ENCODE peak calls at places on chromosomes 16 and 17, in ten cellular contexts. V is GM10248, S is heart right ventricle, I is neural progenitor cell, L is cardiac muscle cell, T is nephron progenitor cell, Q is fibroblast of pulmonary artery, J is AG09319, U is uterus, H is endodermal cell. Y is an unnamed sample.
A peak's percentile ranks its signal among the peaks of the same experiment; 100 is the strongest.

GRCh38 chr17:40312131-40312731 is 3.3 kb downstream of the RARA start:
- DNase-seq in V (no peak), L (no peak), S (peak; percentile 68), H (no peak), T (no peak), U (peak; percentile 26), Q (no peak), I (no peak), J (no peak), Y (no peak)

GRCh38 chr17:49239963-49240362 is 9.4 kb upstream of the PHOSPHO1 start:
- DNase-seq in Q (no peak), J (no peak), I (no peak), U (no peak), T (no peak), L (no peak), V (no peak), H (no peak), S (no peak), Y (no peak)

GRCh38 chr16:75280331-75280804 is 28.9 kb upstream of the BCAR1 start:
- DNase-seq in T (no peak), J (no peak), I (no peak), U (no peak), S (no peak), L (no peak), Q (no peak), V (no peak), H (no peak), Y (no peak)

GRCh38 chr16:18800674-18801196 is 614 bp downstream of the ARL6IP1 start:
- DNase-seq in J (no peak), V (peak; percentile 47), I (peak; percentile 73), Q (peak; percentile 27), T (peak; percentile 31), U (no peak), L (peak; percentile 29), H (peak; percentile 62), S (no peak), Y (no peak)

GRCh38 chr17:39156491-39156890 is 5.1 kb upstream of the PLXDC1 start:
- DNase-seq in Q (peak; percentile 13), V (no peak), U (no peak), H (no peak), J (no peak), I (no peak), L (no peak), S (no peak), T (no peak), Y (no peak)

GRCh38 chr17:9206989-9207317 is 185.6 kb downstream of the NTN1 start:
- DNase-seq in J (no peak), L (no peak), I (no peak), Q (no peak), S (no peak), U (no peak), T (no peak), H (no peak), V (no peak), Y (no peak)

GRCh38 chr17:55384833-55385232 is 36.8 kb downstream of the MMD start:
- DNase-seq in H (no peak), J (no peak), L (no peak), U (no peak), Q (no peak), T (no peak), V (no peak), I (no peak), S (no peak), Y (no peak)

GRCh38 chr17:68089881-68090280 is 54.3 kb downstream of the KPNA2 start:
- DNase-seq in V (peak; percentile 31), S (peak; percentile 72), H (peak; percentile 65), T (no peak), Q (peak; percentile 46), J (no peak), I (no peak), U (no peak), L (peak; percentile 26), Y (no peak)

GRCh38 chr17:68289473-68289872 is 1.5 kb downstream of the SLC16A6 start:
- DNase-seq in H (no peak), Q (no peak), U (no peak), S (no peak), I (no peak), T (no peak), J (no peak), V (no peak), L (no peak), Y (no peak)

GRCh38 chr17:5770556-5771270 is 186.4 kb upstream of the NLRP1 start:
- DNase-seq in S (no peak), I (peak; percentile 18), J (no peak), V (no peak), H (peak; percentile 86), T (peak; percentile 51), U (no peak), L (no peak), Q (no peak), Y (no peak)

GRCh38 chr17:62995377-62995885 is 29.4 kb downstream of the TANC2 start:
- DNase-seq in S (peak; percentile 8), J (no peak), U (no peak), T (peak; percentile 13), Q (peak; percentile 73), V (peak; percentile 20), I (peak; percentile 51), H (peak; percentile 79), L (peak; percentile 70), Y (no peak)

GRCh38 chr16:30030011-30030685 is 923 bp downstream of the TLCD3B start:
- DNase-seq in H (no peak), Q (no peak), S (no peak), V (no peak), U (no peak), J (no peak), L (no peak), T (no peak), I (peak; percentile 46), Y (no peak)

GRCh38 chr17:20968913-20969616 is 73.7 kb downstream of the USP22 start:
- DNase-seq in Q (no peak), H (no peak), I (no peak), U (no peak), J (no peak), T (no peak), V (no peak), S (no peak), L (no peak), Y (no peak)

GRCh38 chr17:5526821-5527598 is 40.6 kb downstream of the MIS12 start:
- DNase-seq in U (peak; percentile 74), I (peak; percentile 26), H (no peak), Q (peak; percentile 96), V (peak; percentile 61), J (peak; percentile 75), S (peak; percentile 79), L (peak; percentile 90), T (peak; percentile 78), Y (peak; percentile 51)

DNA sequence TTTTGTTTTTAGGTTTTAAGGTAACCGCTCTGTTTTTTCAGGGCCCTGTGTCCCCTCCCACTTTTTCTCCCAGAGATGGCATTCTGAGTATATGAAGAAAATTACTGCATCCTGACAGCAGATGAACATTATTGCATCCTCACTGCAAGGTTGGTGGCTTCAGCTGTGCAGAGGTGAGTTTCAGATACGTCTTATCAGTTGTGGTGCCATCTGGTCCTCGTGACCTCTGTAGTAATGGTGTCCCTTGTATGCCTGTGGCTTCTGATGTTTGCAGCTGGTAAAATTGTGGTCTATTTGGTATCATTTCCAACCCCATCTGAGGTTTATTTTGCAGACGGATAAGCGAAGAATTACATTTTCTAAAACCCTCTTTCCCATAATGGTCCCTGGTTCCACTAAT is 417.0 kb downstream of the HS3ST3B1 start:
- DNase-seq in V (no peak), H (no peak), J (no peak), L (no peak), S (no peak), Q (no peak), I (no peak), T (no peak), U (no peak), Y (no peak)
- TF ChIP-seq CTCF in V (no peak), H (no peak), J (no peak), L (no peak), S (no peak), Q (no peak), I (no peak), T (no peak), U (no peak), Y (no peak)

GRCh38 chr16:3388325-3388724 is 12.5 kb downstream of the ZSCAN32 start:
- DNase-seq in U (no peak), Q (no peak), L (no peak), H (no peak), T (no peak), J (no peak), I (no peak), S (no peak), V (no peak), Y (no peak)
- TF ChIP-seq CTCF in U (no peak), Q (no peak), L (no peak), H (no peak), T (no peak), J (no peak), I (no peak), S (no peak), V (no peak), Y (no peak)

GRCh38 chr17:561118-561517 is 153.5 kb downstream of the VPS53 start:
- DNase-seq in T (no peak), I (no peak), U (no peak), S (no peak), H (no peak), Q (peak; percentile 49), J (no peak), V (peak; percentile 31), L (peak; percentile 35), Y (no peak)

GRCh38 chr17:564526-564925 is 150.1 kb downstream of the VPS53 start:
- DNase-seq in J (no peak), I (no peak), U (no peak), L (no peak), H (no peak), Q (peak; percentile 15), V (no peak), T (no peak), S (no peak), Y (no peak)

GRCh38 chr17:562174-562573 is 152.5 kb downstream of the VPS53 start:
- DNase-seq in L (peak; percentile 59), Q (peak; percentile 66), T (no peak), V (no peak), U (no peak), J (no peak), H (no peak), S (peak; percentile 40), I (no peak), Y (no peak)

GRCh38 chr17:563646-564045 is 151.0 kb downstream of the VPS53 start:
- DNase-seq in T (no peak), U (no peak), Q (no peak), V (no peak), I (no peak), J (no peak), L (no peak), S (no peak), H (no peak), Y (no peak)

DNA sequence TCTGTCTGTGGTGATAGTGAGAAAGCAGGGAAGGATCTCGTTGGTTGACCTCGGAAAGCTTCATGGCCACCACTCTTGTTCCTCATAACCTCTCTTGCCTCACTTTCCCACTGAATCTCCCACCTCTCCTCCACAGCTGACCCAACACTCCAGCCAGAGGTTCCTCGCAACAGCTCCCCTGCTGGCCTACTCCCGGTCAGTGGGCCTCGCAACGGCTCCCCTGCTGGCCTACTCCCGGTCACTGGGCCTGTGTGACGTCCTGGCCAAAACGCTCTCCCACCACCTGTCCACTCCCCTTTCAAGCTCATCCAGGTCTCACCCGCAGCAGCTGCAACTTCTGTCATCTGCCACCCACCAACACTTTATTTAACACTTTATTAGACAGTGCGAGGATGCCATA is 149.1 kb downstream of the VPS53 start:
- DNase-seq in L (no peak), T (no peak), H (peak; percentile 81), S (no peak), Q (no peak), I (no peak), V (no peak), J (no peak), U (no peak), Y (no peak)
- TF ChIP-seq CTCF in L (peak; percentile 11), T (no peak), H (peak; percentile 66), S (peak; percentile 17), Q (peak; percentile 19), I (peak; percentile 17), V (no peak), J (no peak), U (no peak), Y (no peak)

GRCh38 chr17:50432125-50432762 is 6.2 kb downstream of the ACSF2 start:
- DNase-seq in S (no peak), J (no peak), V (no peak), L (no peak), T (no peak), U (no peak), H (no peak), Q (no peak), I (no peak), Y (no peak)
- TF ChIP-seq CTCF in S (no peak), J (no peak), V (no peak), L (no peak), T (no peak), U (no peak), H (no peak), Q (no peak), I (no peak), Y (no peak)